ENCODE peak calls at places on chromosomes 2 and 18, in eight cellular contexts. X, Z, A, E, W, H, T and R are unnamed samples.

GRCh38 chr18:45590546-45590945 is 24.7 kb upstream of the SLC14A2 start:
- DNase-seq in X (no peak), Z (no peak), A (no peak), E (no peak), W (no peak), H (no peak), T (no peak), R (no peak)

GRCh38 chr2:241901500-241902351 is 32.2 kb downstream of the RTP5 start:
- DNase-seq in X (no peak), Z (peak; percentile 86), A (no peak), E (no peak), W (peak; percentile 54), H (no peak), T (no peak), R (no peak)

GRCh38 chr2:65530547-65531320 is 98.3 kb upstream of the SPRED2 start:
- DNase-seq in X (no peak), Z (no peak), A (no peak), E (peak; percentile 60), W (no peak), H (no peak), T (no peak), R (no peak)

GRCh38 chr2:61183815-61184214 is 21.8 kb downstream of the C2orf74 start:
- DNase-seq in X (no peak), Z (no peak), A (no peak), E (no peak), W (no peak), H (no peak), T (no peak), R (no peak)

GRCh38 chr2:235498556-235499305 is 4.9 kb downstream of the AGAP1 start:
- DNase-seq in X (no peak), Z (peak; percentile 82), A (no peak), E (peak; percentile 41), W (no peak), H (no peak), T (no peak), R (no peak)

GRCh38 chr2:104078431-104079157 is 775.3 kb upstream of the POU3F3 start:
- DNase-seq in X (no peak), Z (peak; percentile 68), A (no peak), E (no peak), W (no peak), H (no peak), T (no peak), R (peak; percentile 6)

GRCh38 chr2:174454566-174454965 is 32.3 kb downstream of the GPR155 start:
- DNase-seq in X (no peak), Z (no peak), A (no peak), E (no peak), W (no peak), H (no peak), T (no peak), R (no peak)

GRCh38 chr18:48090021-48090420 is 159.6 kb upstream of the SMAD2 start:
- DNase-seq in X (no peak), Z (no peak), A (no peak), E (no peak), W (no peak), H (no peak), T (no peak), R (no peak)

GRCh38 chr2:191976436-191976835 is 129.5 kb upstream of the CAVIN2 start:
- DNase-seq in X (peak; percentile 57), Z (no peak), A (no peak), E (peak; percentile 94), W (no peak), H (no peak), T (no peak), R (no peak)

GRCh38 chr2:181317511-181317910 is 139.7 kb upstream of the ITGA4 start:
- DNase-seq in X (no peak), Z (no peak), A (no peak), E (no peak), W (no peak), H (no peak), T (no peak), R (no peak)

GRCh38 chr2:854460-854859 is 96.2 kb upstream of the SNTG2 start:
- DNase-seq in X (no peak), Z (peak; percentile 94), A (no peak), E (no peak), W (no peak), H (no peak), T (peak; percentile 36), R (no peak)

GRCh38 chr2:174217883-174218282 is 30.4 kb downstream of the OLA1 start:
- DNase-seq in X (no peak), Z (no peak), A (no peak), E (no peak), W (no peak), H (no peak), T (no peak), R (no peak)

GRCh38 chr2:129619471-129619870 is 360.0 kb upstream of the RAB6C start:
- DNase-seq in X (no peak), Z (peak; percentile 72), A (no peak), E (no peak), W (no peak), H (no peak), T (no peak), R (no peak)

GRCh38 chr2:231393149-231394131 is 2.1 kb upstream of the B3GNT7 start:
- DNase-seq in X (no peak), Z (peak; percentile 89), A (no peak), E (no peak), W (no peak), H (no peak), T (no peak), R (no peak)

GRCh38 chr2:101337877-101338276 is 29.4 kb upstream of the RNF149 start:
- DNase-seq in X (no peak), Z (no peak), A (no peak), E (peak; percentile 45), W (no peak), H (no peak), T (no peak), R (no peak)

GRCh38 chr2:120736955-120737801 is 1.5 kb downstream of the GLI2 start:
- DNase-seq in X (no peak), Z (peak; percentile 90), A (no peak), E (peak; percentile 92), W (peak; percentile 68), H (peak; percentile 87), T (no peak), R (peak; percentile 40)

GRCh38 chr2:230408244-230408842 is 7.7 kb upstream of the SP100 start:
- DNase-seq in X (no peak), Z (no peak), A (no peak), E (peak; percentile 76), W (no peak), H (no peak), T (no peak), R (peak; percentile 53)

GRCh38 chr2:47950340-47951280 is 44.3 kb upstream of the FBXO11 start:
- DNase-seq in X (no peak), Z (no peak), A (no peak), E (no peak), W (no peak), H (no peak), T (no peak), R (no peak)

DNA sequence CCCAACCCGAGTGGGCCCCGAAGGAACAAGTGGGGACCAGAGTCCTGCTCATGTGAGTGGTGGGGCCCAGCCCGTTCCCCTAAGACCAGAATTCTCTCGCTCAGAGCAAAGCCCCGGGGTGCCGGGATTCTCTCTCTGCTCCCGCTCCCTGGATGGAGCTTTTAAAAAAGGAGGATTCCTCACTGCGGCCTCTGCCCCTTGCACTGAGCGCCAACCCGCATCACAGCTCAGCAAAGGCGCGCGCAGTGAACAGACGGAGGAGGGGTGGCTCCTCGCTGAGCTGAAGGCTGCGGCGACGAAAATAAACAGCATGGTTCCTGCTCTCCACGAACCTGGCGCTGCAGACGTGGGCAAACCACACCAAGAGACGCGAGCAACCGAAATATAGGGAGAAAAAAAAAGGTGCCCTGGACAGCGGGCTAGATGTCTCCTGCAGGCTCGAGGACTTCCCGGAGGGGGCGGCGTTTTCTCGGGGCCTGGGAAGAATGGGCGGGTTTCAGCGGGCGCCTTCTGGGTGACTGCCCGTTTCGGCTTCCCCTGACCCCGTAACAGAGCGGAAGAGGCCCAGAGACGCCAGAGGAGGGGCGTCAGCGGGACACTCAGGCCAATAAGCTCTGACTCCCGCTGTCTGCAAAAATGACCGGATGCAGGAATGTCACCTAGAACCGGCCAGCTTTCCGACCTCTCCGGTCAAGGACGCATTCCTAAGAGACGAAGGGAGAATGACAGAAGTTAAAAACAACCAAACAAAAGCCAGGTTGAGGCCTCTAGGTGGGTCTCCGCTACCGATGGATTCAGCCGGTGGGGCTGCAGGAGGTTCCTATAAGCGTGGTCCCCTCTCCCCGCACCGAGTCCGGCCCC is 819 bp upstream of the KLF11 start:
- DNase-seq in X (no peak), Z (peak; percentile 91), A (peak; percentile 58), E (peak; percentile 35), W (peak; percentile 91), H (peak; percentile 94), T (no peak), R (peak; percentile 88)
- H3K4me3 ChIP-seq in X (peak overlapping the region; percentile 37), Z (peak overlapping the region; percentile 81), A (peak overlapping the region; percentile 53), E (peak overlapping the region; percentile 51), W (peak overlapping the region; percentile 86), H (peak overlapping the region; percentile 81), T (no peak overlapping the region), R (peak overlapping the region; percentile 62)

GRCh38 chr2:63066265-63066664 is 15.6 kb downstream of the OTX1 start:
- DNase-seq in X (no peak), Z (no peak), A (no peak), E (no peak), W (no peak), H (no peak), T (no peak), R (no peak)
- H3K27me3 ChIP-seq in X (peaks cover 11% of the 10 kb centered on the region), Z (peaks cover 26% of the 10 kb centered on the region), A (no peaks in the 10 kb centered on the region), E (peaks cover 44% of the 10 kb centered on the region), W (peaks cover 70% of the 10 kb centered on the region), H (no peaks in the 10 kb centered on the region), T (no peaks in the 10 kb centered on the region), R (peaks cover 95% of the 10 kb centered on the region)

DNA sequence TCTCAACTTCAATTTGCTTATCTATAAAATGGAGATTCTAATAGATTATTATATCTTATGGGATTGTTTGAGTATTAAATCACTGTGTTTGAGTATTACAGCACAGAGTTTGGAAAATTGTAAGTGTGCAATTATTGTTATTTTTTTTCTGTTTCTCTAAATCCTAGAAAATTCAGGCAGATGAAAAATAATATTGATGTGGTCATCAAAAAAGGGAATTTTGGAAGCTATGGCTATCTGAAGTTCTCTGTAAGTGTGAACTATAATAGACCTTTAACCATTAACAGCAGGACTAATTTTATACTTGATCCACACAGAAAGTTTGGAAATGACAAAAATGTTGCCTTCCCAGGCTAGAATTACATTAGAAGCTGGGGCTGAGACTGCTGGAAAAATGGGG is 393.2 kb downstream of the SUCLG1 start:
- DNase-seq in X (no peak), Z (no peak), A (no peak), E (no peak), W (no peak), H (no peak), T (no peak), R (no peak)
- H3K36me3 ChIP-seq in X (no peaks in the 10 kb centered on the region), Z (no peaks in the 10 kb centered on the region), A (no peaks in the 10 kb centered on the region), E (no peaks in the 10 kb centered on the region), W (no peaks in the 10 kb centered on the region), H (no peaks in the 10 kb centered on the region), T (no peaks in the 10 kb centered on the region), R (no peaks in the 10 kb centered on the region)

DNA sequence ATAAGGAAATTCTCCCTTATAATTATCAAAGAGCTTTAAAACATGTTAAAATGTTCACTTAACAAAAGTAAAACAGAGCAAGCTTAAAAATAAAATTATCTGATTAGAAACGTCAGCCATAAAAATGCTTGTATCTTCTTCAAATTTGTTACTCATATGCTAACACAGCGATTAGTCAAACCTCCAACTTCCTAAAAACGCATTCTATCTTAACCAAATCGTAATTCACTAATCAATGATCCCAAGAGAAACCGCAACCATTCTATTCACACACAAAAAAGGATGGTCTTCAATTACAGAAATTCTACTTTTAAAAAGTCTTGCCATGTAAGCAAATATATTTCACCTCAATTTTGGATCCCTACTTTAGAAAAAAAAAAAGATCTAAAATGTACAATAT is 1.9 kb downstream of the STK17B start:
- DNase-seq in X (no peak), Z (no peak), A (no peak), E (peak; percentile 9), W (no peak), H (no peak), T (no peak), R (no peak)
- H3K4me3 ChIP-seq in X (peak overlapping the region; percentile 96), Z (peak overlapping the region; percentile 97), A (peak overlapping the region; percentile 73), E (peak overlapping the region; percentile 95), W (peak overlapping the region; percentile 93), H (peak overlapping the region; percentile 98), T (peak overlapping the region; percentile 91), R (no peak overlapping the region)